ENCODE peak calls at places on chromosomes 13 and 19, in eight cellular contexts. O is right lobe of liver, C is WTC11, P is A549, K is cardiac muscle cell, E is HFFc6, I is heart left ventricle, U is BE2C. S is an unnamed sample.

GRCh38 chr19:10290439-10290875 is 705 bp downstream of the ICAM5 start:
- DNase-seq in O (no peak), C (peak; percentile 59), P (no peak), K (no peak), E (peak; percentile 19), I (no peak), U (no peak), S (peak; percentile 30)

GRCh38 chr19:10069046-10069445 is 17.1 kb upstream of the SHFL start:
- DNase-seq in O (no peak), C (no peak), P (no peak), K (no peak), E (no peak), I (no peak), U (no peak), S (peak; percentile 34)

GRCh38 chr13:99657848-99658265 is 156.6 kb downstream of the TM9SF2 start:
- DNase-seq in O (no peak), C (peak; percentile 63), P (peak; percentile 48), K (peak; percentile 54), E (no peak), I (no peak), U (no peak), S (no peak)

GRCh38 chr19:6032827-6033226 is 54.9 kb upstream of the RANBP3 start:
- DNase-seq in O (no peak), C (no peak), P (no peak), K (no peak), E (no peak), I (no peak), U (no peak), S (no peak)

GRCh38 chr13:50228527-50228926 is 213.3 kb downstream of the KCNRG start:
- DNase-seq in O (no peak), C (no peak), P (no peak), K (no peak), E (no peak), I (no peak), U (no peak), S (no peak)

GRCh38 chr13:99018418-99019180 is 40.7 kb upstream of the DOCK9 start:
- DNase-seq in O (no peak), C (no peak), P (no peak), K (peak; percentile 48), E (peak; percentile 68), I (no peak), U (no peak), S (no peak)

GRCh38 chr13:99206873-99207272 is 6.2 kb downstream of the UBAC2 start:
- DNase-seq in O (no peak), C (no peak), P (no peak), K (no peak), E (no peak), I (no peak), U (no peak), S (no peak)

GRCh38 chr19:12722566-12723382 is 958 bp downstream of the TNPO2 start:
- DNase-seq in O (peak; percentile 98), C (peak; percentile 96), P (peak; percentile 99), K (peak; percentile 100), E (peak; percentile 99), I (peak; percentile 96), U (peak; percentile 98), S (peak; percentile 97)

GRCh38 chr13:68064371-68064770 is 834.2 kb upstream of the PCDH9 start:
- DNase-seq in O (no peak), C (no peak), P (no peak), K (no peak), E (no peak), I (no peak), U (no peak), S (no peak)

GRCh38 chr19:3589439-3589838 is 4.2 kb downstream of the GIPC3 start:
- DNase-seq in O (no peak), C (no peak), P (no peak), K (no peak), E (no peak), I (no peak), U (no peak), S (no peak)

GRCh38 chr19:17718988-17719711 is at the start of gene MAP1S:
- DNase-seq in O (peak; percentile 72), C (peak; percentile 89), P (peak; percentile 47), K (peak; percentile 74), E (peak; percentile 4), I (peak; percentile 83), U (peak; percentile 86), S (peak; percentile 54)

GRCh38 chr13:21055511-21056045 is 5.8 kb downstream of the LATS2 start:
- DNase-seq in O (no peak), C (no peak), P (no peak), K (no peak), E (no peak), I (no peak), U (no peak), S (no peak)

GRCh38 chr19:52896431-52897148 is 845 bp downstream of the ZNF320 start:
- DNase-seq in O (no peak), C (peak; percentile 24), P (no peak), K (peak; percentile 21), E (no peak), I (no peak), U (peak; percentile 30), S (peak; percentile 33)

GRCh38 chr19:1295169-1296012 is 9.7 kb downstream of the EFNA2 start:
- DNase-seq in O (no peak), C (peak; percentile 66), P (no peak), K (peak; percentile 26), E (no peak), I (no peak), U (peak; percentile 74), S (peak; percentile 81)

GRCh38 chr19:28296506-28296905 is 916.4 kb downstream of the UQCRFS1 start:
- DNase-seq in O (no peak), C (no peak), P (no peak), K (peak; percentile 58), E (no peak), I (no peak), U (no peak), S (no peak)

GRCh38 chr19:17333611-17334413 is 843 bp downstream of the ANO8 start:
- DNase-seq in O (peak; percentile 47), C (peak; percentile 61), P (peak; percentile 67), K (peak; percentile 89), E (peak; percentile 78), I (no peak), U (no peak), S (peak; percentile 73)

GRCh38 chr19:35320285-35320706 is 8.7 kb upstream of the CD22 start:
- DNase-seq in O (no peak), C (no peak), P (no peak), K (no peak), E (no peak), I (peak; percentile 43), U (no peak), S (no peak)

GRCh38 chr13:107681611-107682010 is 533.7 kb downstream of the LIG4 start:
- DNase-seq in O (no peak), C (no peak), P (no peak), K (no peak), E (no peak), I (no peak), U (peak; percentile 38), S (no peak)

GRCh38 chr13:107685876-107686275 is 529.5 kb downstream of the LIG4 start:
- DNase-seq in O (no peak), C (no peak), P (no peak), K (no peak), E (no peak), I (no peak), U (no peak), S (no peak)

GRCh38 chr13:107675847-107676550 is 539.3 kb downstream of the LIG4 start:
- DNase-seq in O (no peak), C (no peak), P (no peak), K (no peak), E (no peak), I (no peak), U (no peak), S (no peak)

GRCh38 chr13:107678075-107678689 is 537.2 kb downstream of the LIG4 start:
- DNase-seq in O (no peak), C (no peak), P (no peak), K (no peak), E (no peak), I (no peak), U (peak; percentile 48), S (no peak)

DNA sequence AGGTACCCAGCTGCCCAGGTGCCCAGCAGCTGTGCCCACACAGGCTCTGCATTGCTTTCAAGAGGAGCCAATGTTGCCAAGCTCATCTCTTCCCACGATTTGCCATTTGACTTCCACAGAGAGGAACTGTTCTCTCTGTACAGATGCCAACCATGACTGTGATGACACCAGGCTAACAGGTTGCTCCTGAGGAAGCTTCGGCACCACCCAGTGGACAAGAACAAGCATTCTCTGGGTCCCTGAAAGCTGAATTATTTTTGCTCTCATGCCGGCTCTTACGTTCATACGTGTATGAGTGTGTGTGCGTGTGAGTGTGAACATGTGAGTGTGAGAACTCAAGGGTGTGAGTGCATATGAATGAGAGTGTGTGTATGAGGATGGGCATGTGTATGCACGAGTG is 535.2 kb downstream of the LIG4 start:
- DNase-seq in O (no peak), C (no peak), P (no peak), K (peak; percentile 3), E (no peak), I (no peak), U (peak; percentile 32), S (no peak)
- TF ChIP-seq CTCF in O (no peak), C (no peak), P (no peak), K (no peak), E (no peak), I (no peak), U (peak; percentile 56), S (no peak)

GRCh38 chr13:65929436-65929835 is 1300.7 kb downstream of the PCDH9 start:
- DNase-seq in O (no peak), C (no peak), P (no peak), K (no peak), E (peak; percentile 55), I (no peak), U (no peak), S (no peak)
- TF ChIP-seq CTCF in O (no peak), C (no peak), P (no peak), K (no peak), E (peak; percentile 53), I (no peak), U (no peak), S (no peak)

GRCh38 chr13:105410602-105411001 is 1124.9 kb downstream of the EFNB2 start:
- DNase-seq in O (peak; percentile 63), C (peak; percentile 83), P (peak; percentile 45), K (peak; percentile 61), E (no peak), I (peak; percentile 64), U (peak; percentile 70), S (no peak)
- TF ChIP-seq CTCF in O (peak; percentile 62), C (peak; percentile 82), P (peak; percentile 49), K (peak; percentile 72), E (peak; percentile 83), I (peak; percentile 50), U (peak; percentile 80), S (peak; percentile 27)

GRCh38 chr13:69565334-69565733 is 542.3 kb upstream of the ATXN8OS start:
- DNase-seq in O (no peak), C (peak; percentile 34), P (peak; percentile 54), K (peak; percentile 0), E (peak; percentile 0), I (no peak), U (peak; percentile 67), S (no peak)
- TF ChIP-seq CTCF in O (peak; percentile 43), C (peak; percentile 54), P (no peak), K (no peak), E (peak; percentile 33), I (no peak), U (peak; percentile 85), S (peak; percentile 17)

GRCh38 chr19:33398361-33399060 is 25.0 kb downstream of the CEBPG start:
- DNase-seq in O (peak; percentile 44), C (no peak), P (no peak), K (no peak), E (no peak), I (no peak), U (no peak), S (no peak)
- TF ChIP-seq CTCF in O (no peak), C (no peak), P (no peak), K (no peak), E (no peak), I (no peak), U (no peak), S (no peak)